ENCODE peak calls at places on chromosomes 12 and 14, in nine cellular contexts. I, H, L, Q, S, M, P, W and X are unnamed samples.

GRCh38 chr14:51581017-51581881 is 70.5 kb upstream of the FRMD6 start:
- DNase-seq in S (peak), Q (no peak), M (no peak), P (no peak), I (no peak), L (no peak), H (no peak), W (peak), X (no peak)

GRCh38 chr12:124906606-124907261 is 7.7 kb downstream of the UBC start:
- DNase-seq in Q (peak), W (peak), I (no peak), S (peak), H (peak), L (peak), M (peak), P (peak), X (peak)

GRCh38 chr14:106141242-106142220 is 615.1 kb downstream of the TMEM121 start:
- DNase-seq in W (no peak), Q (no peak), P (no peak), H (no peak), I (no peak), L (no peak), M (no peak), S (no peak), X (no peak)

GRCh38 chr12:58346032-58346632 is 404.8 kb downstream of the ATP23 start:
- DNase-seq in L (no peak), P (no peak), M (no peak), I (no peak), Q (peak), W (peak), H (no peak), S (no peak), X (no peak)

GRCh38 chr14:101499080-101499479 is 62.2 kb upstream of the DIO3 start:
- DNase-seq in H (peak), P (peak), W (no peak), S (no peak), M (no peak), I (peak), Q (no peak), L (no peak), X (no peak)

GRCh38 chr12:15323530-15323929 is 1.2 kb downstream of the PTPRO start:
- DNase-seq in H (no peak), W (no peak), P (no peak), L (no peak), S (no peak), M (no peak), I (no peak), Q (peak), X (no peak)

GRCh38 chr12:130031571-130032189 is 127.9 kb upstream of the TMEM132D start:
- DNase-seq in H (peak), L (peak), S (no peak), M (no peak), I (no peak), P (peak), W (no peak), Q (peak), X (peak)

GRCh38 chr14:92412912-92413311 is 89.9 kb downstream of the SLC24A4 start:
- DNase-seq in L (no peak), P (no peak), M (no peak), W (peak), I (no peak), S (no peak), H (no peak), Q (no peak), X (no peak)

GRCh38 chr14:62006116-62006737 is 244.0 kb downstream of the SNAPC1 start:
- DNase-seq in M (no peak), P (no peak), S (peak), H (no peak), Q (no peak), L (no peak), W (peak), I (no peak), X (no peak)

GRCh38 chr12:68976304-68976915 is 43.4 kb upstream of the CPM start:
- DNase-seq in H (no peak), Q (no peak), S (no peak), M (no peak), P (no peak), W (no peak), I (no peak), L (no peak), X (no peak)

GRCh38 chr12:105449406-105449805 is 118.9 kb downstream of the C12orf75 start:
- DNase-seq in W (no peak), M (no peak), S (no peak), P (no peak), L (no peak), I (no peak), Q (no peak), H (no peak), X (no peak)

GRCh38 chr12:92183575-92183974 is 37.9 kb upstream of the BTG1 start:
- DNase-seq in M (no peak), L (no peak), S (no peak), H (no peak), W (no peak), P (no peak), Q (no peak), I (no peak), X (no peak)

GRCh38 chr14:89787525-89787924 is 167.0 kb downstream of the EFCAB11 start:
- DNase-seq in W (no peak), S (no peak), P (no peak), L (no peak), I (no peak), Q (no peak), M (no peak), H (no peak), X (no peak)

GRCh38 chr12:69469854-69470188 is 367 bp upstream of the FRS2 start:
- DNase-seq in W (no peak), P (no peak), M (no peak), Q (no peak), H (no peak), L (no peak), I (no peak), S (no peak), X (no peak)

GRCh38 chr14:49999216-49999761 is 106.4 kb downstream of the ARF6 start:
- DNase-seq in W (peak), H (peak), S (no peak), L (peak), Q (no peak), P (no peak), I (peak), M (peak), X (peak)

GRCh38 chr14:32202941-32203882 is at the start of gene RNU6-8:
- DNase-seq in M (peak), H (peak), S (no peak), W (peak), Q (peak), L (peak), I (peak), P (peak), X (peak)

GRCh38 chr12:116524964-116525379 is 34.2 kb upstream of the MAP1LC3B2 start:
- DNase-seq in L (no peak), M (no peak), Q (no peak), P (no peak), S (no peak), W (peak), H (no peak), I (no peak), X (no peak)

GRCh38 chr12:85422766-85423165 is 142.7 kb downstream of the ALX1 start:
- DNase-seq in S (no peak), Q (no peak), W (no peak), L (no peak), P (no peak), H (no peak), I (no peak), M (no peak), X (no peak)

GRCh38 chr12:85425926-85426325 is 145.9 kb downstream of the ALX1 start:
- DNase-seq in L (no peak), S (no peak), M (no peak), I (no peak), W (no peak), P (no peak), H (no peak), Q (no peak), X (no peak)

GRCh38 chr12:85425349-85425612 is 145.3 kb downstream of the ALX1 start:
- DNase-seq in P (no peak), I (no peak), Q (no peak), M (no peak), W (no peak), L (no peak), S (no peak), H (no peak), X (no peak)

GRCh38 chr12:85423947-85424346 is 143.9 kb downstream of the ALX1 start:
- DNase-seq in W (no peak), P (no peak), M (no peak), H (no peak), S (no peak), I (no peak), L (no peak), Q (no peak), X (no peak)

GRCh38 chr12:85424581-85425348 is 144.7 kb downstream of the ALX1 start:
- DNase-seq in W (peak), L (no peak), M (no peak), S (no peak), P (no peak), I (no peak), H (peak), Q (peak), X (no peak)
- TF ChIP-seq CTCF in W (peak), L (peak), M (no peak), S (peak), P (no peak), I (no peak), H (peak), Q (peak), X (peak)

DNA sequence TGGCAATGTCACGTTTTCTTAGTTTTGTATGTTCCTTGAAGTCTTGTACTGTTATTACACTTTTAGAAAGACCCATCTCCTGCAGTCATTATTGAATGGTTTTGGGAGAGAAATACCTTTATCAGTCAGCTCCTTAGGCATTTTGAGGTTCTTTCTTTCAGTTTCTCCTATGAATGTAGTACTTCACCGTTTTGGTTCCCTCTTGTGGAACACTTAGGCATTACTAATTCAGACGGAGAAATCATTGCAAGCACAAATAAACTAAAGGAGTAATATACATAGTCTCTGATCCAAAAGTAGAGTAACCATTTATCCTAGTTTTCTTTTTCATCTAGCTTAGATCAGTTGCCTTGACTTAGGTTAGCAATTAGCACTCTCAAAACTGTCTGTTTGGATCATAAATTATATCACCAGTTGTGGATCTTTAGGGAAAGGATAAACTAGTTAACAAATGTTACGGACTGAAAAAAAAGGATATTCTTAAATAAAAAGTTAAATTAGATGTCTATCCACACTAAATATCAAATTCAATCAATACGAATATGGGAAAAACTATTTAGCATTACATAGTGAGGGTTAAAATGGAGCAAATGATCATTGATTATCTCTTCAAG is 1538.3 kb upstream of the SEL1L start:
- DNase-seq in P (no peak), Q (peak), I (no peak), W (peak), H (no peak), M (no peak), S (no peak), L (no peak), X (no peak)
- TF ChIP-seq CTCF in P (no peak), Q (no peak), I (no peak), W (peak), H (peak), M (no peak), S (peak), L (no peak), X (no peak)

GRCh38 chr12:114215766-114216165 is 190.2 kb downstream of the TBX5 start:
- DNase-seq in P (no peak), I (no peak), S (no peak), L (no peak), H (no peak), Q (no peak), W (no peak), M (no peak), X (no peak)

GRCh38 chr12:114218136-114218535 is 187.8 kb downstream of the TBX5 start:
- DNase-seq in L (no peak), S (no peak), I (no peak), Q (no peak), W (no peak), H (no peak), P (no peak), M (no peak), X (no peak)

GRCh38 chr12:114209852-114210251 is 196.1 kb downstream of the TBX5 start:
- DNase-seq in M (no peak), I (no peak), S (no peak), H (no peak), W (no peak), L (no peak), P (no peak), Q (no peak), X (no peak)

GRCh38 chr12:114213055-114213561 is 192.8 kb downstream of the TBX5 start:
- DNase-seq in M (no peak), I (no peak), S (no peak), L (no peak), W (no peak), H (no peak), Q (no peak), P (no peak), X (no peak)
- TF ChIP-seq CTCF in M (no peak), I (no peak), S (no peak), L (peak), W (no peak), H (no peak), Q (no peak), P (no peak), X (no peak)

GRCh38 chr14:37172936-37173613 is 669 bp upstream of the SLC25A21 start:
- DNase-seq in I (no peak), W (no peak), L (no peak), M (no peak), P (no peak), S (no peak), H (no peak), Q (no peak), X (no peak)
- TF ChIP-seq CTCF in I (no peak), W (no peak), L (no peak), M (no peak), P (no peak), S (no peak), H (no peak), Q (no peak), X (no peak)

DNA sequence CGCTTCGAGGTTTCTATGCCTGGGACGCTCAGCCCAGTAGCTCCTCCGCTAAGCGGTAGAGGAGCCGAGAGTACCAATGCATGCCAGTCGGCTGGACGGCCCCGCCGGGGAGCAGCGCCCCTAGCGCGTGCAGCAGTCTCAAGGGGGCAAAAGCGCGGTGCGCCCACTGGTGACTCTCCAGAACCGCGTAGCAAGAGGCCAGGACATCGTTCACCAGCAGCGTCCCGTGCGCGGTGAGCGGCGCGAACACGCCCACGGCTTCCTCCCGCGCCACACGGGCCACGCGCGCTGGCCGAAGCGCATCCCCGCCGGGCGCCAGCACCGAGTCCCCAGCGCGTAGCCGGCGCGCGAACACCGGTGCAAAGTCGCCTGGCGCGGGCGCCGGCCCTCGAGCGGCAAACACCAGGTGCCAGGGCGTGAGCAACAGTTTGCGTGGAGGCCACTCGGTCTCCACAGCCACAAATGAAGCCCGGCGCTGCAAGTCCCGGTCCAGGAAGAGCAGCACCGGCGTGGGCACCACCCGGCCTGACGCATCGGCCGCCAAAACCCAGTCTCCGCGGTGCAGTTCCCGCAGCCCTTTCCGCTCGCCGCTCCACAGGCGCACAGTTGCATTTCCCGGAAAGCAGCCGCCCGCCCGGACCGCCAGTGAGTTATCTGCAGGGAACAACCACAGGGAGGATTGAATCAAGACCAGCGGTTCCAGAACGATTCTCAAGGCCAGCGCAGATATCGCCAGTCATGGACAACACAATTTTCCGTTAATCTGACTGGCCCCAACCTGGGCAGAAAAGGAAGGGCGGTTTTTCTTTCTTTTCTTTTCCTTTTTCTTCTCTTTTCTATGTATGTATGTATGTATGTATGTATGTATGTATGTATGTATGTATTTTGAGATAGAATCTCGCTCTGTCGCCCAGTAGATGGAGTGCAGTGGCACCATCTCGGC is 4.5 kb downstream of the DHH start:
- DNase-seq in Q (peak), P (peak), M (no peak), L (peak), S (no peak), H (peak), I (no peak), W (peak), X (no peak)
- TF ChIP-seq CTCF in Q (peak), P (no peak), M (no peak), L (no peak), S (peak), H (no peak), I (no peak), W (peak), X (no peak)

DNA sequence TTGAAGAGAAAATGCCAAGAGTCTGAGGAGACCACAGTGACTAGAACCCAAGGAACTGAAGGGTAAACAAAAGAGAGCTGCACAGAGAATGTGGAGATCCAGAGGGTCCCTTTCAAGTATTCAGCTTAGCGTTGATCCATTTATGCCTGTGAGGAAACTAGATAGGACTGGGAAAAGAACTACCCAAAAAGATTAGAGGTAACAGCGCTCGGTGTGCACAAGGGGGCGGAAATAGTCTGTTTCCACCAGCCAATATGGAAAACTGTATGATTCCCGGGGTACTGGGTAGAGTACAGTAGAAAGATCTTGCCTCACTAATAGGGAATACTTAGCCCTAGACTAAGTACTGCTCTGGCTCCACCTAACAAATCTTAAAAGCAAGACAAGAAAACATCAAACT is 135.5 kb downstream of the DPF3 start:
- DNase-seq in H (no peak), I (no peak), P (no peak), M (no peak), W (no peak), L (no peak), Q (no peak), S (no peak), X (no peak)
- TF ChIP-seq CTCF in H (no peak), I (no peak), P (no peak), M (no peak), W (no peak), L (no peak), Q (no peak), S (no peak), X (no peak)

DNA sequence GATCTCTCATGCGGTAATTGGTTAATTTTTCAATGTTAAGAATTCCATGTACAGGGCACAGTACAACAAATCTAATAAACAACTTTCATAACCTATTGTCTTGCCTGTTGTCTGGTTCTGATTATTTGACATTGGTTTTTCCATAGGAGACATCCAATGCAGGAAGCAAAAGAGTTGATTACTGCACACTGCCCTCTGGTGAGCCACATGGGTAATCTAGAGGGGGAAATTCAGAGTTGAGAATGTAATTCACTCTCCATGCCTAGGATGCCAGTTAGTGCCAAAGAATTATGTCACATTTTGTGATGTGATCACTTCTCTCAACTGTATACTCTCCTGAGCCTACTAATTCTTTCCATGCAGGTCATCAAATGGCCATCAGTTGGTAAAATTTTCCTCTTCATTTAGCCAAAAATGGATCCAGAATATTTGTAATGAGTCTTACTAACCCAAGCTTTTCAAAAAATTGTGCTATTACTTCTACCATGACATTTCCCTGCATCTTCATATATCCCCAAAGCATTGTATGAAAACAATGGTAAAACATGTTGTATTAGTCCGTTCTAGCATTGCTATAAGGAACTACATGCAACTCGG is 17.7 kb upstream of the CCDC91 start:
- DNase-seq in L (no peak), W (peak), P (no peak), S (no peak), M (no peak), H (peak), I (no peak), Q (peak), X (no peak)
- TF ChIP-seq CTCF in L (peak), W (peak), P (no peak), S (peak), M (no peak), H (peak), I (no peak), Q (peak), X (no peak)

DNA sequence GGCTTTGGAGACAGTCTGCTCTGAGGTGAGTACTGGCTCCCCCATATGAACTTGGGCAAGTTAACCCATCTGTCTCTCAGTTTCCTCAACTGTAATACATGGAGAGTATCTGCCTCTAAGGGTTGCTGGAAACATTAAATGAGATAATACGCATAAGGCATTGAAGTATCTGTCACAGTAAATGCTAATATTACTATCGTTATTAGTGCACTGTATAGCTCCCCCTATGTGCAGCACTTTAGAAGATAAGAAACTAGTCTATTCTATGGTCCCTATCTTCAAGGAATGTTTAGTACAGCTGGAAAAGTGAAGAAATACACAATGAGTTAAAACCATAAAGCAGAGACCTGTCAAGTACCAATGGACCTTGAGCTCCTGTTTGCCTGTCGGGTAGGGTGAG is 51.7 kb upstream of the CFL2 start:
- DNase-seq in P (no peak), M (no peak), Q (no peak), H (no peak), L (no peak), S (no peak), I (no peak), W (peak), X (no peak)
- TF ChIP-seq CTCF in P (no peak), M (no peak), Q (no peak), H (no peak), L (no peak), S (no peak), I (no peak), W (no peak), X (no peak)